ENCODE peak calls at places on chromosomes 12 and 14, in six cellular contexts. E is GM23338, J is endothelial cell of umbilical vein, M is breast epithelium, K is MM.1S, V is neural progenitor cell. A is an unnamed sample.

GRCh38 chr14:82067221-82067620 is 533.6 kb upstream of the SEL1L start:
- DNase-seq in K (no peak), J (no peak), M (no peak), E (no peak), V (peak), A (no peak)

GRCh38 chr14:94485944-94486841 is 10.2 kb upstream of the SERPINA9 start:
- DNase-seq in V (peak), E (peak), K (no peak), J (peak), M (peak), A (peak)

GRCh38 chr14:69625299-69626131 is 14.1 kb downstream of the SUSD6 start:
- DNase-seq in K (peak), E (no peak), J (peak), V (no peak), M (no peak), A (peak)

GRCh38 chr12:79402626-79403025 is 288.1 kb downstream of the PAWR start:
- DNase-seq in J (no peak), V (no peak), M (no peak), K (no peak), E (no peak), A (no peak)

GRCh38 chr12:26648584-26648983 is 184.4 kb downstream of the ITPR2 start:
- DNase-seq in E (no peak), J (peak), M (no peak), K (no peak), V (no peak), A (peak)

GRCh38 chr12:95763809-95764253 is 26.7 kb downstream of the NTN4 start:
- DNase-seq in J (peak), V (no peak), E (no peak), M (no peak), K (no peak), A (peak)

GRCh38 chr14:104352493-104353220 is 214.3 kb downstream of the KIF26A start:
- DNase-seq in J (no peak), E (no peak), M (no peak), K (no peak), V (no peak), A (no peak)

GRCh38 chr14:99716850-99717681 is 33.0 kb downstream of the CYP46A1 start:
- DNase-seq in V (no peak), E (no peak), K (no peak), M (peak), J (no peak), A (no peak)

GRCh38 chr14:105855246-105855892 is 329.0 kb downstream of the TMEM121 start:
- DNase-seq in M (no peak), E (no peak), J (no peak), K (no peak), V (no peak), A (no peak)

GRCh38 chr14:103803661-103804060 is 43.7 kb downstream of the PPP1R13B start:
- DNase-seq in E (no peak), J (no peak), V (no peak), M (no peak), K (no peak), A (peak)

GRCh38 chr14:76191297-76191696 is 39.6 kb downstream of the GPATCH2L start:
- DNase-seq in E (no peak), J (no peak), V (no peak), M (no peak), K (no peak), A (no peak)

GRCh38 chr12:92330654-92331053 is 185.0 kb upstream of the BTG1 start:
- DNase-seq in M (no peak), K (no peak), E (no peak), J (no peak), V (no peak), A (no peak)

GRCh38 chr12:87430444-87430843 is 598.8 kb downstream of the C12orf50 start:
- DNase-seq in E (no peak), K (no peak), M (no peak), J (no peak), V (no peak), A (peak)

GRCh38 chr12:121779422-121779895 is 14.0 kb downstream of the RHOF start:
- DNase-seq in V (peak), E (peak), M (no peak), K (no peak), J (no peak), A (no peak)

GRCh38 chr14:60760209-60760608 is 25.6 kb downstream of the MNAT1 start:
- DNase-seq in E (no peak), M (no peak), J (no peak), K (no peak), V (no peak), A (no peak)

GRCh38 chr12:114302117-114302516 is 103.8 kb downstream of the TBX5 start:
- DNase-seq in J (no peak), K (no peak), V (no peak), E (peak), M (no peak), A (no peak)

GRCh38 chr12:40980346-40981005 is 207.6 kb upstream of the PDZRN4 start:
- DNase-seq in V (no peak), K (no peak), M (no peak), E (no peak), J (no peak), A (peak)

GRCh38 chr14:95910628-95911027 is 34.0 kb downstream of the TUNAR start:
- DNase-seq in K (no peak), V (no peak), J (no peak), M (no peak), E (no peak), A (no peak)

GRCh38 chr12:105420659-105421240 is 90.3 kb downstream of the C12orf75 start:
- DNase-seq in M (peak), J (peak), E (peak), V (peak), K (peak), A (peak)

GRCh38 chr14:58238252-58239247 is 6.1 kb upstream of the PSMA3 start:
- DNase-seq in V (no peak), E (peak), J (peak), K (no peak), M (peak), A (peak)

GRCh38 chr14:50961606-50962259 is 17.4 kb upstream of the PYGL start:
- DNase-seq in M (no peak), K (no peak), J (peak), V (no peak), E (no peak), A (peak)

GRCh38 chr12:116366456-116366776 is 88.9 kb upstream of the MED13L start:
- DNase-seq in E (no peak), J (peak), K (no peak), V (peak), M (peak), A (no peak)

GRCh38 chr14:31659278-31659677 is 98.1 kb downstream of the NUBPL start:
- DNase-seq in K (no peak), V (no peak), M (no peak), J (no peak), E (no peak), A (no peak)

GRCh38 chr12:24172031-24172772 is 222.7 kb upstream of the SOX5 start:
- DNase-seq in E (peak), V (peak), J (no peak), M (no peak), K (peak), A (no peak)

GRCh38 chr12:131101703-131102492 is 148.2 kb downstream of the ADGRD1 start:
- DNase-seq in J (no peak), M (no peak), V (no peak), E (no peak), K (no peak), A (no peak)

GRCh38 chr12:2783936-2784600 is 10.7 kb upstream of the FKBP4 start:
- DNase-seq in E (peak), V (peak), K (peak), J (peak), M (no peak), A (peak)

GRCh38 chr12:103805961-103806360 is 35.1 kb downstream of the NT5DC3 start:
- DNase-seq in M (no peak), E (no peak), K (no peak), J (no peak), V (no peak), A (no peak)

GRCh38 chr12:12079291-12079690 is 8.6 kb downstream of the BCL2L14 start:
- DNase-seq in M (no peak), J (no peak), K (no peak), E (no peak), V (no peak), A (peak)

GRCh38 chr12:29732211-29732992 is 51.3 kb downstream of the TMTC1 start:
- DNase-seq in K (no peak), E (no peak), J (peak), M (no peak), V (no peak), A (no peak)

GRCh38 chr14:83706555-83706954 is 1823.4 kb upstream of the FLRT2 start:
- DNase-seq in V (peak), E (peak), K (no peak), M (no peak), J (peak), A (no peak)

GRCh38 chr14:83702619-83703018 is 1827.3 kb upstream of the FLRT2 start:
- DNase-seq in K (no peak), M (no peak), J (no peak), V (no peak), E (no peak), A (no peak)

GRCh38 chr14:83709116-83709515 is 1820.8 kb upstream of the FLRT2 start:
- DNase-seq in J (peak), K (no peak), E (no peak), M (no peak), V (no peak), A (no peak)

GRCh38 chr14:83712730-83713129 is 1817.2 kb upstream of the FLRT2 start:
- DNase-seq in V (no peak), J (peak), K (no peak), M (no peak), E (no peak), A (no peak)

GRCh38 chr14:83707056-83707455 is 1822.9 kb upstream of the FLRT2 start:
- DNase-seq in E (no peak), K (no peak), M (no peak), J (peak), V (no peak), A (no peak)
- H3K4me3 ChIP-seq in E (no peak), K (no peak), M (no peak), J (no peak), V (no peak), A (no peak)

DNA sequence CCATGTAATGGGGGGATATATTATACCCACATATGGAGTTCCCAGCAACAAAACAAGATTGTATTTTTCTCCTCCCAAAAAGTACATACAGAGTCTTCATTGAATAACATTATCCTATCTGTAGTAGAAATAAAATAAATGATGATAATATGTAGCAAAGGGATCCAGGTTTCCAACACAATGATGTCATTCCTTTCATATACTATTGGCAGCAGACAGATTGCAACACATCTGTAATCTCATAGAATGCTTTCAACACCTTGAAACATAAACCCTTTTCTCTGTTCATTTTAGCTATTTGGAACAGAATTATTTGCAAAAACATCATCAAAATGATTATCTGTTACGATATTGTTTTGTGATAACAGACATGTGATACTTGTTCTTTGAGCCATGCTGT is 317.6 kb downstream of the DPF3 start:
- DNase-seq in E (no peak), J (no peak), K (no peak), V (no peak), M (no peak), A (peak)
- TF ChIP-seq CTCF in E (no peak), J (no peak), K (no peak), V (no peak), M (no peak), A (no peak)

DNA sequence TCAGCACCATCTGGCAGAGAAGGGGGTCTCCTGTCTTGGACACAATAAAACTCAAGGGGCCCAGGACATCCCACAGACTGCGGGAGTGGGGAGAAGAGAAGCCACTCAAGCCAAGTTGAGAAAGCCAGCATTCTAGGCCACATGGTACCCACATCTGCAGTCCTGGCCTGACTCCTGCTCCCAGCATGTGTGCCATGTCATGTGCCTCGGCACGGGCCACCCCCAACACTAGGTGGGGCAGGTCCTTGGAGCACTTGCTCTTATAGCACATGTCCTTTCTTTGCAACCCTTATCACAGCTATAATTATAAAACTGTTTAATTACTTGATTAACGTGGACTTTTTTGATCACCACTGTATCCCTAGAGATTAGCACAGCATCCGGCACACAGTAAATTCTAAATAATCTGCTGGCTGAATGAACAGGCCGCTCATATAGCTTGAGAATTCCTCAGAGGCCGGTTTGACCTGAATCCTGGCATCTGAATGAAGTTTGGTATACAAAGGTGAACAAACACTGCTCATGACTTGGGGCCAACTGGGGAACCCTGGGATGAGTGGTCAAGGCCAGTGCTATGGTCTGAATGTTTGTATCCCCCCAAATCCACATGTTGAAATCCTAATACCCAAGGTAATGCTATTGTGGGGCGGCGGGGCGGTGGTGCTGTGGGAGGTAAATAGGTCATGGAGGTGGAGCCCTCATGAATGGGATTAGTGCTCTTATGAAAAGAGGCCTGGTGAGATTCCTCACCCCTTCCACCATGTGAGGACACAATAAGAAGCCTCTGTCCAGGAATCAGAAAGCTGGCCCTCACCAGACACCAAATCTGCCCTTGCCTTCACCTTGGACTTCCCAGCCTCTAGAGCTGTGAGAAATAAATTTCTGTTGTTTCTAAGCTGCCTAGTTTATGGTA is 6.6 kb downstream of the NCKAP5L start:
- DNase-seq in V (peak), K (no peak), E (no peak), J (no peak), M (no peak), A (no peak)
- H3K4me3 ChIP-seq in V (no peak), K (no peak), E (no peak), J (no peak), M (no peak), A (no peak)

DNA sequence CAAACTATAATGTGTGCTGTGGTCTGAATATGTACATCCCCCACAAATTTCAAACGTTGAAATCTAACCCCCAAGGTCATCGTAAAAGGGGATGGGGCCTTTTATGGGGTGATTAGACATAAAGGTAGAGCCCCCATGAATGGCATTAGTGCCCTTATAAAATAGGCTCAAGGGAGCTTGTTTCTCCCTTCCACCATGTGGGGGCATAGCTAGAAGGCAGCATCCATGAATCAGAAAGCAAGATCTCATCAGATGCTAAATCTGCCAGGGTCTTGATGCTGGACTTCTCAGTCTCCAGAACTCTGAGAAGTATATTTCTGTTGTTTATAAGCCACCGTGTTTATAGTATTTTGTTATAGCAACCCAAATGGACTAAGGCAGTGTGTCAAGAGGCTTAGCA is 33.4 kb upstream of the IGF1 start:
- DNase-seq in J (no peak), K (no peak), E (peak), V (no peak), M (no peak), A (no peak)
- TF ChIP-seq CTCF in J (no peak), K (no peak), E (peak), V (peak), M (no peak), A (no peak)

DNA sequence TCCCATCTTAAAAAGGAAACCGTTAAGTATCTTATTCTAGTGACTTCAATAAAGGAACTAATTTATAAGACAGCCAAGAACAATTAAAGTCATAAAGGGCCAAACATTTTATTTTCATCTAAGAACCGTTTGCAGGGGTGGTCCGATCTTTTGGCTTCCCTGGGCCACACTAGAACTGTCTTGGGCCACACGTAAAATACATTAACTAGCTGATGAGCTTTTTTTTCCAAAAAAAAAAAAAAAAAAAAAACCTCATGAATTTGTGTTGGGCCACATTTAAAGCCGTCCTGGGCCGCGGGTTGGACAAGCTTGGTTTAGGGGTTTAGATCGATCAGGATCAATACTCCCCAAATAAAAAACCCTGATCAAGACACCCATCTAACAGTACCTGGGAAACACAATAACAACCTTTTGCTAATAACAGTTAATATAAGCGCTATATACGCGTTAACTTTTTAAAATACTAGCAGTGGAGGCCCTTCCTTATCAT is 1.2 kb downstream of the NAP1L1 start:
- DNase-seq in J (peak), V (no peak), E (no peak), K (no peak), M (no peak), A (no peak)
- H3K4me3 ChIP-seq in J (peak), V (peak), E (peak), K (peak), M (peak), A (peak)

GRCh38 chr12:68037616-68038255 is 48.5 kb downstream of the IFNG-AS1 start:
- DNase-seq in J (no peak), V (no peak), M (no peak), K (no peak), E (no peak), A (no peak)

GRCh38 chr12:68038650-68039049 is 49.4 kb downstream of the IFNG-AS1 start:
- DNase-seq in K (no peak), V (no peak), E (no peak), M (no peak), J (no peak), A (no peak)

GRCh38 chr12:68043446-68043845 is 54.2 kb downstream of the IFNG-AS1 start:
- DNase-seq in J (no peak), V (no peak), E (no peak), K (no peak), M (no peak), A (no peak)

GRCh38 chr12:68040450-68041075 is 51.3 kb downstream of the IFNG-AS1 start:
- DNase-seq in K (peak), V (peak), J (peak), E (peak), M (peak), A (peak)

GRCh38 chr12:68042212-68042699 is 53.0 kb downstream of the IFNG-AS1 start:
- DNase-seq in K (no peak), J (no peak), E (no peak), M (peak), V (no peak), A (peak)
- TF ChIP-seq CTCF in K (no peak), J (no peak), E (no peak), M (no peak), V (no peak), A (no peak)